ENCODE peak calls at places on chromosomes 1 and 21, in seven cellular contexts. One of them, this sample, is unnamed. For H3K36me3, the result is how much of the 10 kb centered on the place peaks cover.

GRCh38 chr1:113479713-113480676 is 89.7 kb downstream of the MAGI3 start:
- DNase-seq in K562: no peak
- DNase-seq in SK-N-SH: no peak
- DNase-seq in HepG2: no peak
- DNase-seq in HCT116: no peak
- DNase-seq in H1: no peak
- DNase-seq in GM12878: no peak
- DNase-seq in this sample: no peak

GRCh38 chr1:212326541-212326940 is 41.3 kb downstream of the PPP2R5A start:
- DNase-seq in K562: no peak
- DNase-seq in SK-N-SH: no peak
- DNase-seq in HepG2: no peak
- DNase-seq in HCT116: no peak
- DNase-seq in H1: no peak
- DNase-seq in GM12878: no peak
- DNase-seq in this sample: no peak

GRCh38 chr1:208108646-208109330 is 135.4 kb downstream of the PLXNA2 start:
- DNase-seq in K562: no peak
- DNase-seq in SK-N-SH: no peak
- DNase-seq in HepG2: no peak
- DNase-seq in HCT116: no peak
- DNase-seq in H1: no peak
- DNase-seq in GM12878: no peak
- DNase-seq in this sample: no peak

GRCh38 chr1:223628233-223628632 is 37.3 kb downstream of the CAPN8 start:
- DNase-seq in K562: peak
- DNase-seq in SK-N-SH: peak
- DNase-seq in HepG2: peak
- DNase-seq in HCT116: peak
- DNase-seq in H1: peak
- DNase-seq in GM12878: no peak
- DNase-seq in this sample: peak

GRCh38 chr1:116574581-116575291 is 3.9 kb upstream of the CD58 start:
- DNase-seq in K562: peak
- DNase-seq in SK-N-SH: peak
- DNase-seq in HepG2: peak
- DNase-seq in HCT116: peak
- DNase-seq in H1: no peak
- DNase-seq in GM12878: no peak
- DNase-seq in this sample: peak

GRCh38 chr21:44857127-44857892 is 16.2 kb downstream of the PTTG1IP start:
- DNase-seq in K562: no peak
- DNase-seq in SK-N-SH: no peak
- DNase-seq in HepG2: no peak
- DNase-seq in HCT116: no peak
- DNase-seq in H1: no peak
- DNase-seq in GM12878: no peak
- DNase-seq in this sample: no peak

GRCh38 chr1:113949007-113949406 is 19.9 kb downstream of the HIPK1 start:
- DNase-seq in K562: peak
- DNase-seq in SK-N-SH: peak
- DNase-seq in HepG2: no peak
- DNase-seq in HCT116: no peak
- DNase-seq in H1: no peak
- DNase-seq in GM12878: no peak
- DNase-seq in this sample: no peak

GRCh38 chr21:15552914-15553491 is 176.8 kb upstream of the USP25 start:
- DNase-seq in K562: no peak
- DNase-seq in SK-N-SH: no peak
- DNase-seq in HepG2: peak
- DNase-seq in HCT116: no peak
- DNase-seq in H1: no peak
- DNase-seq in GM12878: no peak
- DNase-seq in this sample: no peak

GRCh38 chr1:23283660-23284602 is 60.2 kb downstream of the HNRNPR start:
- DNase-seq in K562: no peak
- DNase-seq in SK-N-SH: no peak
- DNase-seq in HepG2: no peak
- DNase-seq in HCT116: no peak
- DNase-seq in H1: no peak
- DNase-seq in GM12878: no peak
- DNase-seq in this sample: no peak

GRCh38 chr1:86515597-86515996 is 31.3 kb upstream of the CLCA4 start:
- DNase-seq in K562: peak
- DNase-seq in SK-N-SH: peak
- DNase-seq in HepG2: peak
- DNase-seq in HCT116: peak
- DNase-seq in H1: no peak
- DNase-seq in GM12878: no peak
- DNase-seq in this sample: no peak

GRCh38 chr21:32908529-32908928 is 117.2 kb upstream of the OLIG2 start:
- DNase-seq in K562: no peak
- DNase-seq in SK-N-SH: no peak
- DNase-seq in HepG2: no peak
- DNase-seq in HCT116: no peak
- DNase-seq in H1: no peak
- DNase-seq in GM12878: no peak
- DNase-seq in this sample: no peak

GRCh38 chr21:45414396-45415187 is 9.6 kb downstream of the COL18A1 start:
- DNase-seq in K562: no peak
- DNase-seq in SK-N-SH: no peak
- DNase-seq in HepG2: no peak
- DNase-seq in HCT116: no peak
- DNase-seq in H1: no peak
- DNase-seq in GM12878: no peak
- DNase-seq in this sample: no peak

GRCh38 chr1:234559152-234559916 is 50.6 kb downstream of the IRF2BP2 start:
- DNase-seq in K562: no peak
- DNase-seq in SK-N-SH: no peak
- DNase-seq in HepG2: no peak
- DNase-seq in HCT116: no peak
- DNase-seq in H1: no peak
- DNase-seq in GM12878: no peak
- DNase-seq in this sample: no peak
- TF ChIP-seq YY1 in K562: no peak
- TF ChIP-seq YY1 in SK-N-SH: no peak
- TF ChIP-seq YY1 in HepG2: no peak
- TF ChIP-seq YY1 in HCT116: no peak
- TF ChIP-seq YY1 in H1: no peak
- TF ChIP-seq YY1 in GM12878: no peak
- TF ChIP-seq YY1 in this sample: no peak

GRCh38 chr1:111444031-111444430 is 5.0 kb downstream of the WDR77 start:
- DNase-seq in K562: no peak
- DNase-seq in SK-N-SH: no peak
- DNase-seq in HepG2: no peak
- DNase-seq in HCT116: no peak
- DNase-seq in H1: no peak
- DNase-seq in GM12878: no peak
- DNase-seq in this sample: no peak
- H3K36me3 ChIP-seq in K562: half or more
- H3K36me3 ChIP-seq in SK-N-SH: under half
- H3K36me3 ChIP-seq in HepG2: half or more
- H3K36me3 ChIP-seq in HCT116: half or more
- H3K36me3 ChIP-seq in H1: half or more
- H3K36me3 ChIP-seq in GM12878: under half
- H3K36me3 ChIP-seq in this sample: half or more

GRCh38 chr1:243496173-243496553 is 240.3 kb downstream of the SDCCAG8 start:
- DNase-seq in K562: no peak
- DNase-seq in SK-N-SH: no peak
- DNase-seq in HepG2: no peak
- DNase-seq in HCT116: no peak
- DNase-seq in H1: no peak
- DNase-seq in GM12878: no peak
- DNase-seq in this sample: no peak
- H3K9ac ChIP-seq in K562: no peak
- H3K9ac ChIP-seq in SK-N-SH: no peak
- H3K9ac ChIP-seq in HepG2: no peak
- H3K9ac ChIP-seq in HCT116: no peak
- H3K9ac ChIP-seq in H1: no peak
- H3K9ac ChIP-seq in GM12878: no peak
- H3K9ac ChIP-seq in this sample: no peak

GRCh38 chr1:37952738-37953137 is 5.9 kb upstream of the INPP5B start:
- DNase-seq in K562: no peak
- DNase-seq in SK-N-SH: no peak
- DNase-seq in HepG2: no peak
- DNase-seq in HCT116: no peak
- DNase-seq in H1: no peak
- DNase-seq in GM12878: no peak
- DNase-seq in this sample: no peak

GRCh38 chr1:37954316-37954971 is 7.6 kb upstream of the INPP5B start:
- DNase-seq in K562: no peak
- DNase-seq in SK-N-SH: no peak
- DNase-seq in HepG2: peak
- DNase-seq in HCT116: no peak
- DNase-seq in H1: no peak
- DNase-seq in GM12878: no peak
- DNase-seq in this sample: no peak

DNA sequence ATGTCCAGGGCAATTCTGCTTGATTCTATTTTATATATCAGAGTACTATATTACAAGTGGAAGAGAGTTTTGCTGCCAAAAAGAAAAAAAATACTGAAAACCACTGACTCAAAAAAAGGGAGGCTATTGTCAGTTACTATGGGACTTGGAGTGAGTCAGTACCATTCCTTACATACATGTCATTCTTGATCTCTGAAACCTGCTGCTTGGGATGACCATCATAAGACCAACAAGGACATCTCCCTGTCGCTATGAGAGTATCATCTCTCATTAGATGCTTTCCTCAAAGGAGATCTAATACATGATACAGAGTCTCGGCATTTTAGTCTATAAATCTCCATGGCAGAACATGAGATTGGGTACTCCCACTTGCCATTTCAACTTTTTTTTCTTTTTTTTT is 11.8 kb upstream of the INPP5B start:
- DNase-seq in K562: no peak
- DNase-seq in SK-N-SH: no peak
- DNase-seq in HepG2: no peak
- DNase-seq in HCT116: no peak
- DNase-seq in H1: no peak
- DNase-seq in GM12878: no peak
- DNase-seq in this sample: no peak
- TF ChIP-seq YY1 in K562: no peak
- TF ChIP-seq YY1 in SK-N-SH: no peak
- TF ChIP-seq YY1 in HepG2: no peak
- TF ChIP-seq YY1 in HCT116: no peak
- TF ChIP-seq YY1 in H1: no peak
- TF ChIP-seq YY1 in GM12878: no peak
- TF ChIP-seq YY1 in this sample: no peak

DNA sequence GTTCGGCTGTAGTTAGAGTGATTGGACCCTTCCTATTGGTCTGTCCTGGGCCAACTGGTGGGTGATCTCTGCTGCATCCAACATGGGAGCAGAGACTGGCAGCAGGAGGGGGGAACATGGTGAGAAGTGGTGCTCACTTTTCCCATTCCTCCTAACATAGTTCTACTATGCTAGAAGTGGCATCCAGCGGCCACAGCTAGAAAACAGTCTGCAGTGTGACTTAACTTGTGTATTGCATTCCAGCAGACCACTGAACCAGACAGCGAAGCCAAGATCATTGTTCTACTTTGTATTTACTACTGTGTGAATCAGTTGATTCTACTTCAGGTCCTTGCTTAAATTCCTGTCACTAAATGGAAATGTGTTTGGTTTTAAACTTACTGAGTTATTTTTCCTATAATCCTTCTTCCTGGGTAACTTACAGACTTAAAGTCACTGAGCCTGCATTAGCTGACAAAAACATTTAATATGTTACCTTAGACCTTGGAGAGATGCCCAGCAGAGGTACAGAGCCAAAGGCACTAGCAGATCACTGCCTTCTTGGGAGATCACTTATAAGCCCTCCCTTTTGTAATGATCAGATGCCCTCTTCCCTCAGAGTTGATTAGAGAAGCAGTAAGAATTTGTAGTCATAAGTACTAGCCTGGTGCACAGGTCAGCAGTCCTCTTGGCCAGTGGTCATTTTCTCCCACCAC is 8.2 kb downstream of the FABP3 start:
- DNase-seq in K562: no peak
- DNase-seq in SK-N-SH: no peak
- DNase-seq in HepG2: no peak
- DNase-seq in HCT116: no peak
- DNase-seq in H1: no peak
- DNase-seq in GM12878: no peak
- DNase-seq in this sample: no peak
- H3K36me3 ChIP-seq in K562: half or more
- H3K36me3 ChIP-seq in SK-N-SH: under half
- H3K36me3 ChIP-seq in HepG2: under half
- H3K36me3 ChIP-seq in HCT116: under half
- H3K36me3 ChIP-seq in H1: under half
- H3K36me3 ChIP-seq in GM12878: under half
- H3K36me3 ChIP-seq in this sample: half or more

DNA sequence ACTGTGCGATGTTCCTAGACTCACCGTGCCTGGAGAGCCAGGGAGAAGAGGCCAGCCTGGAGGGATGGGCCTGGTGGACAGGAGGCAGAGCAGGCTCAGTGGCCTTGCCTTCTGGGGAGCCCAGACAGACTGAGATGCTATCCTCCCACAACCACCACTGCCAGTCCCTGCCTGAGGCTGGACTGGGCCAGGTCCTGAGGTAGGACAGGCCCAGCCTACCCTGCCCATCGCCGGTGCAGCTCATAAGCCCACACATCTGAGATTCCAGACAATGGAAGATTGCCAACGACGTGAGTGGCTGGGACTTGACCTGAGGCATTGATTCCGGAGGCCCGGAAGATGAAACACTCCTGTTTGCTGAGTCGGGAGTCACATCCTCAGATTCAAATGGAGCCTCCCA is 5.8 kb downstream of the CLEC20A start:
- DNase-seq in K562: no peak
- DNase-seq in SK-N-SH: no peak
- DNase-seq in HepG2: no peak
- DNase-seq in HCT116: no peak
- DNase-seq in H1: no peak
- DNase-seq in GM12878: no peak
- DNase-seq in this sample: no peak
- H3K9ac ChIP-seq in K562: no peak
- H3K9ac ChIP-seq in SK-N-SH: no peak
- H3K9ac ChIP-seq in HepG2: no peak
- H3K9ac ChIP-seq in HCT116: no peak
- H3K9ac ChIP-seq in H1: no peak
- H3K9ac ChIP-seq in GM12878: no peak
- H3K9ac ChIP-seq in this sample: no peak